ENCODE peak calls at places on chromosomes 7 and 10, in seven cellular contexts. K is GM23338; A is GM03348; Q is CD4-positive, alpha-beta T cell; O is erythroblast; V is activated gamma-delta T cell; W is progenitor cell of endocrine pancreas. B is an unnamed sample.

GRCh38 chr7:44622342-44623151 is 16.1 kb downstream of the OGDH start:
- DNase-seq in K (no peak), A (no peak), Q (no peak), O (peak; percentile 38), V (no peak), W (no peak), B (no peak)

GRCh38 chr10:6396652-6397051 is 183.4 kb downstream of the PRKCQ start:
- DNase-seq in K (no peak), A (peak; percentile 79), Q (no peak), O (no peak), V (no peak), W (no peak), B (no peak)

GRCh38 chr10:46527241-46527811 is 29.1 kb downstream of the GPRIN2 start:
- DNase-seq in K (no peak), A (no peak), Q (no peak), O (no peak), V (no peak), W (no peak), B (no peak)

GRCh38 chr10:22251751-22252285 is 34.0 kb upstream of the EBLN1 start:
- DNase-seq in K (peak; percentile 65), A (peak; percentile 80), Q (peak; percentile 57), O (peak; percentile 86), V (peak; percentile 24), W (peak; percentile 20), B (peak; percentile 69)

GRCh38 chr10:51144161-51144781 is 70.0 kb downstream of the PRKG1 start:
- DNase-seq in K (no peak), A (no peak), Q (no peak), O (no peak), V (no peak), W (no peak), B (no peak)

GRCh38 chr10:58152698-58153263 is 114.9 kb downstream of the IPMK start:
- DNase-seq in K (peak; percentile 88), A (peak; percentile 43), Q (no peak), O (peak; percentile 48), V (no peak), W (no peak), B (peak; percentile 13)

GRCh38 chr7:36155811-36156361 is 2.8 kb downstream of the EEPD1 start:
- DNase-seq in K (peak; percentile 34), A (no peak), Q (no peak), O (no peak), V (no peak), W (no peak), B (peak; percentile 10)

GRCh38 chr7:110210941-110211608 is 879.9 kb upstream of the LRRN3 start:
- DNase-seq in K (no peak), A (no peak), Q (no peak), O (no peak), V (no peak), W (no peak), B (no peak)

GRCh38 chr10:28263136-28263857 is 39.6 kb downstream of the MPP7 start:
- DNase-seq in K (peak; percentile 34), A (no peak), Q (no peak), O (no peak), V (no peak), W (no peak), B (no peak)

GRCh38 chr7:127865466-127865865 is 165.8 kb downstream of the LRRC4 start:
- DNase-seq in K (no peak), A (peak; percentile 18), Q (no peak), O (no peak), V (no peak), W (no peak), B (no peak)

GRCh38 chr10:91843083-91843482 is 44.9 kb downstream of the TNKS2 start:
- DNase-seq in K (no peak), A (no peak), Q (no peak), O (no peak), V (no peak), W (no peak), B (no peak)

GRCh38 chr10:88791924-88792323 is 10.6 kb upstream of the LIPM start:
- DNase-seq in K (peak; percentile 85), A (peak; percentile 37), Q (no peak), O (peak; percentile 14), V (no peak), W (no peak), B (no peak)

GRCh38 chr10:31134303-31134928 is 102.8 kb upstream of the ZNF438 start:
- DNase-seq in K (peak; percentile 57), A (peak; percentile 24), Q (no peak), O (peak; percentile 38), V (no peak), W (no peak), B (peak; percentile 2)

GRCh38 chr7:100582650-100583049 is 3.3 kb downstream of the LRCH4 start:
- DNase-seq in K (no peak), A (no peak), Q (no peak), O (no peak), V (no peak), W (no peak), B (no peak)

GRCh38 chr7:107304636-107305035 is 135.8 kb downstream of the HBP1 start:
- DNase-seq in K (no peak), A (no peak), Q (no peak), O (no peak), V (no peak), W (no peak), B (no peak)

GRCh38 chr7:2722591-2722990 is 34.6 kb downstream of the AMZ1 start:
- DNase-seq in K (no peak), A (no peak), Q (no peak), O (no peak), V (no peak), W (no peak), B (no peak)

GRCh38 chr7:71055504-71055903 is 76.4 kb upstream of the GALNT17 start:
- DNase-seq in K (no peak), A (no peak), Q (no peak), O (no peak), V (no peak), W (no peak), B (no peak)

GRCh38 chr7:77933394-77933793 is 134.8 kb downstream of the PHTF2 start:
- DNase-seq in K (no peak), A (peak; percentile 41), Q (no peak), O (no peak), V (no peak), W (no peak), B (no peak)